ENCODE peak calls at places on chromosomes 2 and 18, in six cellular contexts. Z is GM12878, E is HepG2, P is GM12891, A is K562, T is H1. Y is an unnamed sample.

GRCh38 chr2:128040166-128040771 is 12.4 kb upstream of the SAP130 start:
- DNase-seq in E (no peak), T (no peak), A (no peak), Z (no peak), P (no peak), Y (no peak)

GRCh38 chr2:89833780-89834117 is 1142.3 kb downstream of the RPIA start:
- DNase-seq in A (no peak), P (no peak), Z (no peak), T (no peak), E (no peak), Y (no peak)

GRCh38 chr2:29273704-29274611 is 158.7 kb downstream of the CLIP4 start:
- DNase-seq in Z (no peak), A (no peak), T (no peak), E (no peak), P (no peak), Y (no peak)

GRCh38 chr2:6927753-6928152 is 10.5 kb downstream of the RNF144A start:
- DNase-seq in T (no peak), E (no peak), P (no peak), A (no peak), Z (no peak), Y (no peak)

GRCh38 chr18:37265382-37265781 is 300.2 kb downstream of the CELF4 start:
- DNase-seq in T (no peak), P (no peak), A (no peak), Z (no peak), E (no peak), Y (no peak)

GRCh38 chr2:105744909-105745853 is at the start of gene NCK2:
- DNase-seq in Z (no peak), A (peak), E (no peak), P (peak), T (no peak), Y (peak)

GRCh38 chr2:105112345-105112744 is 74.5 kb downstream of the MRPS9 start:
- DNase-seq in E (no peak), T (no peak), Z (no peak), A (no peak), P (no peak), Y (no peak)

GRCh38 chr2:8543412-8544167 is 138.3 kb upstream of the ID2 start:
- DNase-seq in A (no peak), T (no peak), E (no peak), Z (peak), P (peak), Y (peak)

GRCh38 chr18:45321520-45321919 is 293.8 kb upstream of the SLC14A2 start:
- DNase-seq in E (no peak), P (no peak), Z (no peak), T (no peak), A (no peak), Y (no peak)

GRCh38 chr18:28007841-28008240 is 169.1 kb downstream of the CDH2 start:
- DNase-seq in P (no peak), E (no peak), T (no peak), Z (no peak), A (no peak), Y (no peak)

GRCh38 chr2:40488927-40489677 is 37.2 kb upstream of the SLC8A1 start:
- DNase-seq in E (no peak), A (no peak), T (no peak), Z (no peak), P (no peak), Y (no peak)

GRCh38 chr2:174606336-174606735 is 8.7 kb upstream of the WIPF1 start:
- DNase-seq in T (no peak), A (no peak), P (no peak), Z (no peak), E (no peak), Y (no peak)

GRCh38 chr18:8699948-8700347 is 5.4 kb upstream of the MTCL1 start:
- DNase-seq in E (no peak), Z (no peak), A (no peak), P (no peak), T (no peak), Y (no peak)

GRCh38 chr2:98849113-98849512 is 86.9 kb downstream of the CRACDL start:
- DNase-seq in A (no peak), Z (no peak), P (no peak), E (no peak), T (no peak), Y (no peak)

GRCh38 chr2:164138750-164139149 is 402.9 kb upstream of the FIGN start:
- DNase-seq in A (no peak), P (no peak), Z (no peak), E (no peak), T (no peak), Y (no peak)

GRCh38 chr18:53567935-53568574 is 656.4 kb downstream of the MBD2 start:
- DNase-seq in E (peak), A (no peak), Z (no peak), P (peak), T (no peak), Y (no peak)

GRCh38 chr2:38187416-38188127 is 111.6 kb upstream of the CYP1B1 start:
- DNase-seq in T (no peak), A (no peak), E (no peak), P (no peak), Z (no peak), Y (no peak)

GRCh38 chr2:29749843-29750242 is 171.5 kb downstream of the ALK start:
- DNase-seq in E (no peak), P (no peak), T (no peak), Z (no peak), A (no peak), Y (no peak)

GRCh38 chr2:131039908-131040660 is 53.2 kb downstream of the FAM168B start:
- DNase-seq in T (no peak), P (no peak), Z (no peak), A (no peak), E (no peak), Y (no peak)

GRCh38 chr18:37238271-37238670 is 327.3 kb downstream of the CELF4 start:
- DNase-seq in T (no peak), Z (no peak), P (no peak), A (no peak), E (no peak), Y (no peak)

DNA sequence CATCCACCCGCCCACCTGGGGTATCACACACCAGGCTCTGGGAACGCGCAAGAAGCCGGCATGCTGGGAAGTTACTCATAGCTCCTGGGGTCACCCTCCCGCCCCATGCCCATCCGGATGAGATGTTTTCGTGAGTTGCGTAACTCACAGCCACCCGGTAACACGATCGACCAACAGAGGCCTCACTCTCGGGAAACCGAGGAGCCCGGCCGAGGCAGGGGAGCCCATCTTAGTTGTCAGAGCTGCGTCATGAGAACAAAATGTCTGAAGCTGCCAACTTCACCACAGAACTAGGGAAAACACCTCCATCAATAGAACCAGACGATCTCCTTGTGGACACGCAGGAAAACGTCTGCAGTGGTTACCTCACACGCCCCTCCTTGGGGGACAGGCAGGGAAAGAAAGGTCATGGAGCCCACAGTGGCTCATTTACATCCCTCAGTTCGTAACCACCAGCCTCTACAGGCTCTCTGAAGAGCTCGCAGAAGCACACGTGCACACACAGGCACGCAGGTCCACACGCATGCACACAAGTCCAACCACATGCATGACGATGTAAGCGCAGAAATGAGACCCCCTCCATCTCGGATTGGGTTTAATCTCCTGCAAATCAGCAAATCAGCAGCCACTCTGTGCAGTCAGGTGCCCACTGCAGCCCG is 26.3 kb downstream of the ADI1 start:
- DNase-seq in A (no peak), P (no peak), Z (no peak), T (no peak), E (peak), Y (no peak)
- TF ChIP-seq POLR2A in A (no peak), P (no peak), Z (no peak), T (no peak), E (no peak), Y (no peak)

GRCh38 chr2:240987588-240987987 is 10.8 kb upstream of the SNED1 start:
- DNase-seq in P (no peak), T (no peak), E (no peak), Z (no peak), A (no peak), Y (no peak)
- TF ChIP-seq TAF1 in P (no peak), T (no peak), E (no peak), Z (no peak), A (no peak), Y (no peak)

DNA sequence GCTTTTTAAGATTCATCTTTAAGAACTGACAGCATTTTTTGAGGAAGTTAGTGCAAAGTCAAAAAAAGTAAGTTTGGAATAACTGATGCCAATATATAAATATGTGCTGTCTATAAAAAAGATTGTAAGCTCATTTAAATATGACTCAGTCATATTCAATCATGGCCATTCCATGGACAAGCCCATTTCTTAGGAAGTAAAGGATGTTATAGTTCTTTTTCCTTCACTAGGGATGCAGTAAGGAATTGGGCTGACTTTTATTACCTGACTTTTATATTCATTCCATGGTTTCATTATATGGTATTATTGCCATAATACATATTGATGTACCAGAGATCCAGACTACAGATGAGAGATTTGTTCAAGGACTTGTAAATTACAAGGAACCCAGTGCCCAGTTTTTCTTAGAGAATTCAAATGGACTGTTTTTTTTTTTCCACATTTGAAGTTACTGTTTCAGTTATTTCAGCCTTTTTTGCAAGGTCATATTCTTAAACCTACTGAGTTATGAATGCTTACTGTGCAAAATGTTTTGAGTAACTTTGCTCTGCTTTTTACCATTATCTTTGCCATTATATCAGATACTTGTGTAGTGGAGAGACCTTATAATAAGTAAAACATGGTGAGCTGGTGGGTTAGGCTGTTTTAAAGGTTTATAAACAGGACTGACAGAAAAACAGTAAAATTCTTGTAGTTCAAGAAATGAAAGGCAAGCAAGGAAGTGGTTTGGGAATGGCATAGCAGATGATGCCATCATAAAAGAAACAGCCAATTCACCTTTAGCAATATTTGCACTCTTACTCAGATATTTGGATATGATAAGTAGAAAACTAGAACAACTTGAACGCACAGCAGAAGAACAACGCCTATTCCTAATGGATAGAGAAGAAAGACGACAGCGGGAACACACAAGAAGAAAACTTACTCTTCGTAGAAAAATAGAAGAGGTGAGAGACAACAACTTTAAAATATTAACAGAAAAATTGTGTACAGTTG is 7.6 kb downstream of the FSIP2 start:
- DNase-seq in T (no peak), P (no peak), E (peak), Z (no peak), A (no peak), Y (no peak)
- TF ChIP-seq POLR2AphosphoS5 in T (no peak), P (no peak), E (no peak), Z (no peak), A (no peak), Y (no peak)

DNA sequence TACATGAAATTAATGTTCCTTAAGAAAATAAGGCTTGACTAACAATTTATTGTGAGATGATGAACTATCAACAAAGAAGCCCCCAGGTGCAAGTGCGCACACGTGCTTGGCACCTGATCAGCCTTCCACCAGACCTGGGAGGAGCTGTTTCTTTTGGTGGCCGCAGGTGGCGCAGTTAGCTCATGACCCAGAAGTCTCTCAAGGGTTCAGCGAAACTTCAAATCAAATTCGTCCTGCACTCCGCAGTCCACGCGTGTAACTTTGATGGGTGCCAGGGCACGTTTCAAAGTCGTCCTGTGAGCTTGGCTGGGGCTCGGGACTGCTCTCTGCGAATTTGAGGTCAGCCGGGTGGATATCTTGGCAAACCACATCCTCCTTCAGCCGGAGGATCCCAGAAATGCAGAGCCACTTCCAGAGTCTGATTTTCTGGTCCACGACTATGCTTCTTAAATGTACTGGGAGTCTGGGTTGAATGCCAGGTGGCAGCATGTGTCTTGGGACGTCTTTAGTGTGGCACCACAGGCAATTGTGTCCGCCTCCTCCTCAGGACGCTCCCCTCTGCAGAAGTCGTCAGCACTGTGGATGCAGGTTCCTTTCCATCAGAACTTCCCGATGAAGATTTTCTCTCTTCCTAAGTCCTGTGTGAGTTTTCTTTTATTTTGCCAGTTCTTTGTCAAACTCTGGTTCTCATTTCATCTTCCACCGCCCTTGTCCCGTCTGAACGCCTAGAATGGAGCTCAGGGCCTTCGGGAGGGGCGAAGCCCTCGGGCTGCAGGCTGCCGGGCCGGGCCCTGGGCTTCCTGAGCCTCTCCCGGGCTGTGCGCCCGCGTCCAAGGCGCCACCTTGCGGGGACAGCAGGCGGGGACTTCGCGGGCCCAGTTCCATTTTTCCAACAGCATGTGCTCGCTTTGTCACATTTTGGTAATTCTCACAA is 61.3 kb upstream of the RAPGEF4 start:
- DNase-seq in T (peak), Z (no peak), A (peak), E (no peak), P (peak), Y (peak)
- TF ChIP-seq POLR2A in T (no peak), Z (no peak), A (no peak), E (no peak), P (no peak), Y (no peak)